ENCODE peak calls at places on chromosome 21, in nine cellular contexts. One of them, this sample, is unnamed.

GRCh38 chr21:24045775-24046215 is 1561.5 kb downstream of the MRPL39 start:
- DNase-seq in NB4: peak; percentile 60
- DNase-seq in endothelial cell of umbilical vein: peak; percentile 98
- DNase-seq in fibroblast of lung: peak; percentile 94
- DNase-seq in stomach: peak; percentile 66
- DNase-seq in AG04449: peak; percentile 82
- DNase-seq in A673: peak; percentile 6
- DNase-seq in epithelial cell of esophagus: no peak
- DNase-seq in psoas muscle: peak; percentile 63
- DNase-seq in this sample: peak; percentile 99

GRCh38 chr21:42651515-42652401 is 1.7 kb upstream of the PDE9A start:
- DNase-seq in NB4: peak; percentile 68
- DNase-seq in endothelial cell of umbilical vein: no peak
- DNase-seq in fibroblast of lung: no peak
- DNase-seq in stomach: no peak
- DNase-seq in AG04449: no peak
- DNase-seq in A673: no peak
- DNase-seq in epithelial cell of esophagus: no peak
- DNase-seq in psoas muscle: peak; percentile 11
- DNase-seq in this sample: no peak

GRCh38 chr21:39022901-39023693 is 160.2 kb downstream of the PSMG1 start:
- DNase-seq in NB4: no peak
- DNase-seq in endothelial cell of umbilical vein: no peak
- DNase-seq in fibroblast of lung: peak; percentile 78
- DNase-seq in stomach: no peak
- DNase-seq in AG04449: no peak
- DNase-seq in A673: no peak
- DNase-seq in epithelial cell of esophagus: no peak
- DNase-seq in psoas muscle: peak; percentile 56
- DNase-seq in this sample: peak; percentile 84

GRCh38 chr21:37530901-37531351 is 164.4 kb downstream of the DYRK1A start:
- DNase-seq in NB4: no peak
- DNase-seq in endothelial cell of umbilical vein: no peak
- DNase-seq in fibroblast of lung: no peak
- DNase-seq in stomach: no peak
- DNase-seq in AG04449: no peak
- DNase-seq in A673: no peak
- DNase-seq in epithelial cell of esophagus: no peak
- DNase-seq in psoas muscle: no peak
- DNase-seq in this sample: no peak

GRCh38 chr21:43884012-43884860 is 19.2 kb downstream of the AGPAT3 start:
- DNase-seq in NB4: peak; percentile 76
- DNase-seq in endothelial cell of umbilical vein: peak; percentile 41
- DNase-seq in fibroblast of lung: peak; percentile 48
- DNase-seq in stomach: peak; percentile 61
- DNase-seq in AG04449: no peak
- DNase-seq in A673: peak; percentile 47
- DNase-seq in epithelial cell of esophagus: peak; percentile 59
- DNase-seq in psoas muscle: no peak
- DNase-seq in this sample: peak; percentile 44

GRCh38 chr21:41939391-41939790 is 14.4 kb downstream of the C2CD2 start:
- DNase-seq in NB4: no peak
- DNase-seq in endothelial cell of umbilical vein: no peak
- DNase-seq in fibroblast of lung: no peak
- DNase-seq in stomach: no peak
- DNase-seq in AG04449: no peak
- DNase-seq in A673: no peak
- DNase-seq in epithelial cell of esophagus: no peak
- DNase-seq in psoas muscle: no peak
- DNase-seq in this sample: no peak

GRCh38 chr21:36547464-36547863 is 67.5 kb upstream of the CLDN14 start:
- DNase-seq in NB4: no peak
- DNase-seq in endothelial cell of umbilical vein: no peak
- DNase-seq in fibroblast of lung: peak; percentile 8
- DNase-seq in stomach: no peak
- DNase-seq in AG04449: no peak
- DNase-seq in A673: no peak
- DNase-seq in epithelial cell of esophagus: no peak
- DNase-seq in psoas muscle: no peak
- DNase-seq in this sample: no peak

GRCh38 chr21:43273708-43274021 is 104.9 kb downstream of the CRYAA start:
- DNase-seq in NB4: no peak
- DNase-seq in endothelial cell of umbilical vein: no peak
- DNase-seq in fibroblast of lung: no peak
- DNase-seq in stomach: no peak
- DNase-seq in AG04449: no peak
- DNase-seq in A673: no peak
- DNase-seq in epithelial cell of esophagus: no peak
- DNase-seq in psoas muscle: peak; percentile 5
- DNase-seq in this sample: no peak

GRCh38 chr21:45033791-45034555 is 40.4 kb upstream of the ADARB1 start:
- DNase-seq in NB4: no peak
- DNase-seq in endothelial cell of umbilical vein: no peak
- DNase-seq in fibroblast of lung: no peak
- DNase-seq in stomach: no peak
- DNase-seq in AG04449: no peak
- DNase-seq in A673: no peak
- DNase-seq in epithelial cell of esophagus: no peak
- DNase-seq in psoas muscle: peak; percentile 66
- DNase-seq in this sample: peak; percentile 68

GRCh38 chr21:45162115-45162514 is 87.7 kb downstream of the ADARB1 start:
- DNase-seq in NB4: no peak
- DNase-seq in endothelial cell of umbilical vein: no peak
- DNase-seq in fibroblast of lung: no peak
- DNase-seq in stomach: no peak
- DNase-seq in AG04449: no peak
- DNase-seq in A673: no peak
- DNase-seq in epithelial cell of esophagus: no peak
- DNase-seq in psoas muscle: no peak
- DNase-seq in this sample: no peak

GRCh38 chr21:38039841-38040240 is 123.6 kb upstream of the KCNJ6 start:
- DNase-seq in NB4: no peak
- DNase-seq in endothelial cell of umbilical vein: no peak
- DNase-seq in fibroblast of lung: no peak
- DNase-seq in stomach: no peak
- DNase-seq in AG04449: no peak
- DNase-seq in A673: no peak
- DNase-seq in epithelial cell of esophagus: peak; percentile 17
- DNase-seq in psoas muscle: no peak
- DNase-seq in this sample: no peak

GRCh38 chr21:43208561-43209332 is 39.9 kb downstream of the CRYAA start:
- DNase-seq in NB4: no peak
- DNase-seq in endothelial cell of umbilical vein: no peak
- DNase-seq in fibroblast of lung: no peak
- DNase-seq in stomach: no peak
- DNase-seq in AG04449: no peak
- DNase-seq in A673: no peak
- DNase-seq in epithelial cell of esophagus: no peak
- DNase-seq in psoas muscle: no peak
- DNase-seq in this sample: no peak

GRCh38 chr21:42585881-42586280 is 67.5 kb upstream of the PDE9A start:
- DNase-seq in NB4: no peak
- DNase-seq in endothelial cell of umbilical vein: no peak
- DNase-seq in fibroblast of lung: no peak
- DNase-seq in stomach: no peak
- DNase-seq in AG04449: no peak
- DNase-seq in A673: no peak
- DNase-seq in epithelial cell of esophagus: no peak
- DNase-seq in psoas muscle: no peak
- DNase-seq in this sample: no peak

GRCh38 chr21:36425286-36425685 is 40.1 kb downstream of the CHAF1B start:
- DNase-seq in NB4: no peak
- DNase-seq in endothelial cell of umbilical vein: no peak
- DNase-seq in fibroblast of lung: peak; percentile 80
- DNase-seq in stomach: no peak
- DNase-seq in AG04449: peak; percentile 12
- DNase-seq in A673: no peak
- DNase-seq in epithelial cell of esophagus: no peak
- DNase-seq in psoas muscle: peak; percentile 37
- DNase-seq in this sample: no peak

GRCh38 chr21:37193676-37194075 is 73.5 kb downstream of the VPS26C start:
- DNase-seq in NB4: no peak
- DNase-seq in endothelial cell of umbilical vein: no peak
- DNase-seq in fibroblast of lung: no peak
- DNase-seq in stomach: no peak
- DNase-seq in AG04449: no peak
- DNase-seq in A673: no peak
- DNase-seq in epithelial cell of esophagus: no peak
- DNase-seq in psoas muscle: no peak
- DNase-seq in this sample: no peak

GRCh38 chr21:45303111-45303615 is 15.5 kb upstream of the POFUT2 start:
- DNase-seq in NB4: no peak
- DNase-seq in endothelial cell of umbilical vein: no peak
- DNase-seq in fibroblast of lung: no peak
- DNase-seq in stomach: no peak
- DNase-seq in AG04449: no peak
- DNase-seq in A673: no peak
- DNase-seq in epithelial cell of esophagus: no peak
- DNase-seq in psoas muscle: no peak
- DNase-seq in this sample: no peak

GRCh38 chr21:42463861-42464515 is 32.0 kb downstream of the RSPH1 start:
- DNase-seq in NB4: peak; percentile 74
- DNase-seq in endothelial cell of umbilical vein: peak; percentile 52
- DNase-seq in fibroblast of lung: peak; percentile 61
- DNase-seq in stomach: peak; percentile 73
- DNase-seq in AG04449: no peak
- DNase-seq in A673: peak; percentile 83
- DNase-seq in epithelial cell of esophagus: peak; percentile 55
- DNase-seq in psoas muscle: no peak
- DNase-seq in this sample: peak; percentile 58

GRCh38 chr21:41960386-41960785 is 6.6 kb upstream of the C2CD2 start:
- DNase-seq in NB4: no peak
- DNase-seq in endothelial cell of umbilical vein: no peak
- DNase-seq in fibroblast of lung: no peak
- DNase-seq in stomach: no peak
- DNase-seq in AG04449: no peak
- DNase-seq in A673: no peak
- DNase-seq in epithelial cell of esophagus: no peak
- DNase-seq in psoas muscle: no peak
- DNase-seq in this sample: no peak

DNA sequence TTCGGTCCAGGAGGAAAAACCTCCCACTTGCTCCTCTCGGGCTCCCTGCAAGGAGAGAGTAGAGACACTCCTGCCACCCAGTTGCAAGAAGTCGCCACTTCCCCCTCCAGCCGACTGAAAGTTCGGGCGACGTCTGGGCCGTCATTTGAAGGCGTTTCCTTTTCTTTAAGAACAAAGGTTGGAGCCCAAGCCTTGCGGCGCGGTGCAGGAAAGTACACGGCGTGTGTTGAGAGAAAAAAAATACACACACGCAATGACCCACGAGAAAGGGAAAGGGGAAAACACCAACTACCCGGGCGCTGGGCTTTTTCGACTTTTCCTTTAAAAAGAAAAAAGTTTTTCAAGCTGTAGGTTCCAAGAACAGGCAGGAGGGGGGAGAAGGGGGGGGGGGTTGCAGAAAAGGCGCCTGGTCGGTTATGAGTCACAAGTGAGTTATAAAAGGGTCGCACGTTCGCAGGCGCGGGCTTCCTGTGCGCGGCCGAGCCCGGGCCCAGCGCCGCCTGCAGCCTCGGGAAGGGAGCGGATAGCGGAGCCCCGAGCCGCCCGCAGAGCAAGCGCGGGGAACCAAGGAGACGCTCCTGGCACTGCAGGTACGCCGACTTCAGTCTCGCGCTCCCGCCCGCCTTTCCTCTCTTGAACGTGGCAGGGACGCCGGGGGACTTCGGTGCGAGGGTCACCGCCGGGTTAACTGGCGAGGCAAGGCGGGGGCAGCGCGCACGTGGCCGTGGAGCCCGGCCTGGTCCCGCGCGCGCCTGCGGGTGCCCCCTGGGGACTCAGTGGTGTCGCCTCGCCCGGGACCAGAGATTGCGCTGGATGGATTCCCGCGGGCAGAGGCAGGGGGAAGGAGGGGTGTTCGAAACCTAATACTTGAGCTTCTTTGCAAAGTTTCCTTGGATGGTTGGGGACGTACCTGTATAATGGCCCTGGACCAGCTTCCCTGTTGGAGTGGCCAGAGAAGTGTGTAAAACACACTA is 45.3 kb downstream of the MRPL39 start:
- DNase-seq in NB4: peak; percentile 88
- DNase-seq in endothelial cell of umbilical vein: peak; percentile 82
- DNase-seq in fibroblast of lung: peak; percentile 82
- DNase-seq in stomach: peak; percentile 45
- DNase-seq in AG04449: no peak
- DNase-seq in A673: no peak
- DNase-seq in epithelial cell of esophagus: peak; percentile 59
- DNase-seq in psoas muscle: peak; percentile 48
- DNase-seq in this sample: peak; percentile 73
- H3K4me3 ChIP-seq in NB4: peak overlapping the region; percentile 81
- H3K4me3 ChIP-seq in endothelial cell of umbilical vein: peak overlapping the region; percentile 97
- H3K4me3 ChIP-seq in fibroblast of lung: peak overlapping the region; percentile 86
- H3K4me3 ChIP-seq in stomach: peak overlapping the region; percentile 69
- H3K4me3 ChIP-seq in AG04449: peak overlapping the region; percentile 68
- H3K4me3 ChIP-seq in A673: no peak overlapping the region
- H3K4me3 ChIP-seq in epithelial cell of esophagus: peak overlapping the region; percentile 48
- H3K4me3 ChIP-seq in psoas muscle: peak overlapping the region; percentile 69
- H3K4me3 ChIP-seq in this sample: peak overlapping the region; percentile 54

DNA sequence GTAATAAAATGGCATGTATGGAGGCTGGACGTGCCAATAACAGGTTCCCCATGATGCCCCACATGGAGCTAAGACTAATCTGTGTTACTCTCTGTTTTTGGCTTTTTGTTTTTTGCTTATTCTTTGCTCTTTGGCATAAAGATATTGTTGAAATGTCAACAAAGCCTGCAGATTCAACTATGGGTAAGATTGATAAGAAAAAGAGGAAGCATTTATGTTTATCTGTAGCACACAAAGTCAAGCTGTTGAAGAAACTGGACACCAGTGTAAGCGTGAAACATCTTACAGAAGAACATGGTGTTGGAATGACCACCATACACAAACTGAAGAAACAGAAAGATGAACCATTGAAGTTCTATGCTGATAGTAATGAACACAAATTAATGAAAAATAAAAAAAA is 402.7 kb downstream of the LTN1 start:
- DNase-seq in NB4: no peak
- DNase-seq in endothelial cell of umbilical vein: no peak
- DNase-seq in fibroblast of lung: no peak
- DNase-seq in stomach: no peak
- DNase-seq in AG04449: no peak
- DNase-seq in A673: no peak
- DNase-seq in epithelial cell of esophagus: no peak
- DNase-seq in psoas muscle: no peak
- DNase-seq in this sample: no peak
- TF ChIP-seq CTCF in NB4: no peak
- TF ChIP-seq CTCF in endothelial cell of umbilical vein: no peak
- TF ChIP-seq CTCF in fibroblast of lung: no peak
- TF ChIP-seq CTCF in stomach: no peak
- TF ChIP-seq CTCF in AG04449: no peak
- TF ChIP-seq CTCF in A673: no peak
- TF ChIP-seq CTCF in epithelial cell of esophagus: no peak
- TF ChIP-seq CTCF in psoas muscle: no peak
- TF ChIP-seq CTCF in this sample: no peak

GRCh38 chr21:35256468-35256988 is 207.4 kb upstream of the RUNX1 start:
- DNase-seq in NB4: no peak
- DNase-seq in endothelial cell of umbilical vein: peak; percentile 98
- DNase-seq in fibroblast of lung: peak; percentile 99
- DNase-seq in stomach: peak; percentile 95
- DNase-seq in AG04449: peak; percentile 95
- DNase-seq in A673: peak; percentile 35
- DNase-seq in epithelial cell of esophagus: peak; percentile 95
- DNase-seq in psoas muscle: peak; percentile 91
- DNase-seq in this sample: peak; percentile 99
- H3K4me3 ChIP-seq in NB4: no peak overlapping the region
- H3K4me3 ChIP-seq in endothelial cell of umbilical vein: peak overlapping the region; percentile 47
- H3K4me3 ChIP-seq in fibroblast of lung: no peak overlapping the region
- H3K4me3 ChIP-seq in stomach: no peak overlapping the region
- H3K4me3 ChIP-seq in AG04449: peak overlapping the region; percentile 27
- H3K4me3 ChIP-seq in A673: no peak overlapping the region
- H3K4me3 ChIP-seq in epithelial cell of esophagus: no peak overlapping the region
- H3K4me3 ChIP-seq in psoas muscle: peak overlapping the region; percentile 27
- H3K4me3 ChIP-seq in this sample: peak overlapping the region; percentile 3

GRCh38 chr21:17045214-17045835 is 467.5 kb upstream of the CXADR start:
- DNase-seq in NB4: peak; percentile 8
- DNase-seq in endothelial cell of umbilical vein: peak; percentile 37
- DNase-seq in fibroblast of lung: peak; percentile 27
- DNase-seq in stomach: no peak
- DNase-seq in AG04449: no peak
- DNase-seq in A673: peak; percentile 15
- DNase-seq in epithelial cell of esophagus: peak; percentile 38
- DNase-seq in psoas muscle: no peak
- DNase-seq in this sample: peak; percentile 58
- TF ChIP-seq CTCF in NB4: no peak
- TF ChIP-seq CTCF in endothelial cell of umbilical vein: peak; percentile 41
- TF ChIP-seq CTCF in fibroblast of lung: peak; percentile 38
- TF ChIP-seq CTCF in stomach: peak; percentile 7
- TF ChIP-seq CTCF in AG04449: peak; percentile 3
- TF ChIP-seq CTCF in A673: peak; percentile 46
- TF ChIP-seq CTCF in epithelial cell of esophagus: peak; percentile 51
- TF ChIP-seq CTCF in psoas muscle: peak; percentile 43
- TF ChIP-seq CTCF in this sample: peak; percentile 61

This sample was measured in fibroblast of pulmonary artery.